ENCODE peak calls at places on chromosomes 1 and 21, in seven cellular contexts. U is RPMI7951, F is LHCN-M2, T is tibial artery, Q is uterus, C is esophagus squamous epithelium, Y is frontal cortex. K is an unnamed sample.

GRCh38 chr1:241612533-241613505 is 27.4 kb downstream of the CHML start:
- DNase-seq in C (no peak), Q (no peak), Y (no peak), T (no peak), F (peak), U (peak), K (no peak)

GRCh38 chr1:8913457-8913856 is 32.2 kb upstream of the CA6 start:
- DNase-seq in F (no peak), C (no peak), Q (no peak), T (no peak), U (no peak), Y (no peak), K (no peak)

GRCh38 chr1:9289090-9289534 is 3.6 kb upstream of the SPSB1 start:
- DNase-seq in F (peak), C (no peak), T (peak), Q (peak), U (peak), Y (no peak), K (peak)

GRCh38 chr1:195738971-195739650 is 869.1 kb downstream of the KCNT2 start:
- DNase-seq in F (no peak), Q (no peak), U (no peak), T (no peak), C (no peak), Y (no peak), K (no peak)

GRCh38 chr1:14724697-14725096 is 126.2 kb downstream of the KAZN start:
- DNase-seq in C (no peak), T (no peak), F (no peak), Q (no peak), U (no peak), Y (no peak), K (no peak)

GRCh38 chr1:4307468-4307845 is 347.0 kb upstream of the AJAP1 start:
- DNase-seq in U (no peak), F (no peak), T (no peak), Y (no peak), C (no peak), Q (no peak), K (no peak)

GRCh38 chr21:29300547-29301138 is 1.9 kb downstream of the BACH1 start:
- DNase-seq in T (no peak), Y (no peak), U (no peak), Q (no peak), F (no peak), C (no peak), K (no peak)

GRCh38 chr1:44114098-44114497 is 4.5 kb upstream of the KLF17 start:
- DNase-seq in F (no peak), Q (no peak), U (no peak), T (no peak), Y (no peak), C (no peak), K (peak)

GRCh38 chr1:11929849-11930248 is 3.6 kb upstream of the KIAA2013 start:
- DNase-seq in U (peak), T (peak), F (peak), Q (peak), C (no peak), Y (no peak), K (peak)

GRCh38 chr1:80989455-80989854 is 811.3 kb upstream of the ADGRL2 start:
- DNase-seq in C (no peak), Q (no peak), F (no peak), T (no peak), U (no peak), Y (no peak), K (no peak)

GRCh38 chr1:235864469-235864868 is 2.2 kb downstream of the LYST start:
- DNase-seq in Q (no peak), C (no peak), T (no peak), Y (no peak), U (no peak), F (no peak), K (no peak)

GRCh38 chr1:61253059-61253735 is 170.8 kb downstream of the NFIA start:
- DNase-seq in F (peak), Y (no peak), U (peak), Q (peak), C (no peak), T (peak), K (peak)

GRCh38 chr1:150995896-150996295 is 10.8 kb downstream of the MINDY1 start:
- DNase-seq in Q (peak), Y (no peak), T (peak), U (peak), F (peak), C (no peak), K (peak)

GRCh38 chr1:117710710-117711109 is 104.9 kb downstream of the TENT5C start:
- DNase-seq in C (no peak), Q (no peak), T (no peak), U (peak), Y (no peak), F (no peak), K (no peak)

GRCh38 chr1:74145086-74145485 is 52.9 kb downstream of the LRRIQ3 start:
- DNase-seq in T (no peak), F (no peak), U (no peak), C (no peak), Y (no peak), Q (no peak), K (no peak)

GRCh38 chr21:33543505-33544129 is 779 bp downstream of the SON start:
- DNase-seq in T (peak), Y (no peak), C (no peak), U (no peak), F (no peak), Q (peak), K (no peak)

GRCh38 chr1:154698320-154699096 is 90.5 kb upstream of the ADAR start:
- DNase-seq in U (no peak), C (no peak), Q (no peak), Y (no peak), T (no peak), F (no peak), K (no peak)

GRCh38 chr1:200223613-200224012 is 186.2 kb downstream of the ZNF281 start:
- DNase-seq in F (no peak), C (no peak), T (no peak), Q (no peak), Y (no peak), U (no peak), K (no peak)

GRCh38 chr1:20192364-20192763 is 6.0 kb upstream of the PLA2G2C start:
- DNase-seq in F (peak), Y (no peak), U (peak), T (no peak), Q (no peak), C (no peak), K (no peak)

GRCh38 chr1:57620589-57620988 is 196.7 kb upstream of the DAB1 start:
- DNase-seq in F (no peak), Q (no peak), C (no peak), Y (no peak), T (no peak), U (no peak), K (no peak)

GRCh38 chr21:35637431-35637830 is 422.9 kb downstream of the SETD4 start:
- DNase-seq in F (peak), Q (no peak), U (peak), T (peak), Y (no peak), C (no peak), K (peak)

GRCh38 chr1:153764315-153764714 is 10.9 kb upstream of the SLC27A3 start:
- DNase-seq in T (no peak), C (no peak), F (no peak), U (no peak), Q (no peak), Y (no peak), K (no peak)

GRCh38 chr1:29515188-29515955 is 279.1 kb downstream of the PTPRU start:
- DNase-seq in Q (no peak), C (no peak), Y (no peak), F (no peak), T (no peak), U (no peak), K (no peak)

GRCh38 chr1:84991097-84991890 is 5.6 kb downstream of the MCOLN2 start:
- DNase-seq in T (no peak), Q (no peak), U (no peak), Y (no peak), F (no peak), C (no peak), K (no peak)

GRCh38 chr21:35528109-35529042 is 479.3 kb upstream of the RUNX1 start:
- DNase-seq in Q (no peak), C (no peak), F (no peak), T (no peak), U (peak), Y (no peak), K (no peak)

GRCh38 chr1:163142152-163142551 is 60.6 kb downstream of the RGS5 start:
- DNase-seq in F (no peak), Q (no peak), U (no peak), C (no peak), T (no peak), Y (no peak), K (no peak)

GRCh38 chr21:17742181-17742580 is 77.0 kb downstream of the C21orf91 start:
- DNase-seq in C (no peak), Y (no peak), U (no peak), F (no peak), Q (no peak), T (no peak), K (no peak)

GRCh38 chr1:58870298-58870676 is 86.4 kb upstream of the JUN start:
- DNase-seq in Q (no peak), C (no peak), Y (no peak), F (no peak), U (peak), T (no peak), K (no peak)

GRCh38 chr1:155064109-155064812 is 721 bp downstream of the EFNA4 start:
- DNase-seq in F (peak), Q (no peak), T (no peak), C (no peak), Y (no peak), U (no peak), K (no peak)

GRCh38 chr1:183191833-183192232 is 5.8 kb downstream of the LAMC2 start:
- DNase-seq in F (peak), U (peak), C (no peak), Y (no peak), Q (no peak), T (no peak), K (no peak)

K was measured in right atrium auricular region.